ENCODE peak calls at places on chromosomes 7 and 10, in four cellular contexts. K, R, C and B are unnamed samples.

GRCh38 chr10:85642421-85643170 is 724.0 kb downstream of the GRID1 start:
- DNase-seq in R (no peak), K (peak; percentile 47), C (no peak), B (no peak)

GRCh38 chr10:98030093-98030821 is at the start of gene CRTAC1:
- DNase-seq in K (peak; percentile 16), C (peak; percentile 71), R (no peak), B (no peak)

GRCh38 chr10:31031205-31031665 is 430 bp downstream of the ZNF438 start:
- DNase-seq in K (no peak), C (no peak), R (no peak), B (peak; percentile 59)

GRCh38 chr10:95350212-95350829 is 59.5 kb upstream of the PDLIM1 start:
- DNase-seq in K (no peak), C (no peak), R (no peak), B (no peak)

GRCh38 chr7:143924851-143925250 is 10.2 kb upstream of the OR2F2 start:
- DNase-seq in K (no peak), R (no peak), C (no peak), B (no peak)

GRCh38 chr10:83273035-83273434 is 866.3 kb upstream of the GHITM start:
- DNase-seq in R (no peak), K (no peak), C (no peak), B (no peak)

GRCh38 chr7:63998549-63998948 is at the start of gene ZNF722:
- DNase-seq in C (no peak), R (no peak), K (no peak), B (no peak)

GRCh38 chr10:94627511-94627910 is 56.0 kb upstream of the CYP2C18 start:
- DNase-seq in C (no peak), K (no peak), R (no peak), B (no peak)

GRCh38 chr7:1646957-1647891 is 22.9 kb upstream of the ELFN1 start:
- DNase-seq in C (peak; percentile 86), R (no peak), K (peak; percentile 31), B (no peak)

GRCh38 chr7:44497151-44498013 is 6.9 kb upstream of the NUDCD3 start:
- DNase-seq in C (no peak), K (no peak), R (no peak), B (no peak)

GRCh38 chr10:43140414-43140813 is 2.2 kb downstream of the CSGALNACT2 start:
- DNase-seq in K (no peak), C (no peak), R (peak; percentile 69), B (peak; percentile 54)

GRCh38 chr7:12152196-12152918 is 58.7 kb upstream of the TMEM106B start:
- DNase-seq in K (no peak), R (no peak), C (no peak), B (no peak)

GRCh38 chr10:27861781-27862180 is 116.2 kb upstream of the MKX start:
- DNase-seq in K (no peak), R (no peak), C (no peak), B (no peak)

GRCh38 chr10:29590598-29591415 is 44.0 kb downstream of the SVIL start:
- DNase-seq in C (no peak), R (peak; percentile 28), K (no peak), B (no peak)

GRCh38 chr10:116183733-116184447 is 89.1 kb downstream of the GFRA1 start:
- DNase-seq in R (no peak), K (no peak), C (no peak), B (no peak)

GRCh38 chr7:137625197-137625596 is 221.6 kb downstream of the DGKI start:
- DNase-seq in K (no peak), R (no peak), C (no peak), B (no peak)

GRCh38 chr7:157682064-157682945 is 345.5 kb downstream of the DNAJB6 start:
- DNase-seq in R (no peak), C (no peak), K (peak; percentile 1), B (no peak)

GRCh38 chr7:92608380-92609322 is 18.5 kb upstream of the FAM133B start:
- DNase-seq in R (no peak), K (no peak), C (no peak), B (no peak)

DNA sequence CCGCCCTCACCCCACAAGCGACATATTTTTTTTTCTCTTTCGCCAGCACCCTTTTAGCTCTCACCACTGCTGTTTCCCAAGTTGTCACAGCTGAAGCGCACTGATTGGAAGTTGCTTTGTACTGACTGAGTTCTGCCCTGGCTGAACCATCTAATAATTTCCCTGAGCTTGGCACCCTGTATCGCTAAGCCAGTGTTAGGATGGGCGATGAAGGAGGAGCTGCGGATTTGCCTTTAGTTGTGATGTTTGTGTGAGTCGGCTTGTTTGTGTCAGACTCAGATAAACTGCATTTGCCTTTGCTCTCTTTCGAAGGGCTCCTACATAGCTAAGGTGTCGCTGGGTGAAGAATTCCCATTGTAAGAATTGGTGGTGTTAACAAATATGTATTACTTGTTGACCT is 1.3 kb upstream of the ATXN7L1 start:
- DNase-seq in K (no peak), C (no peak), R (no peak), B (no peak)
- H3K4me3 ChIP-seq in K (peak overlapping the region; percentile 76), C (peak overlapping the region; percentile 81), R (no peak overlapping the region), B (no peak overlapping the region)

DNA sequence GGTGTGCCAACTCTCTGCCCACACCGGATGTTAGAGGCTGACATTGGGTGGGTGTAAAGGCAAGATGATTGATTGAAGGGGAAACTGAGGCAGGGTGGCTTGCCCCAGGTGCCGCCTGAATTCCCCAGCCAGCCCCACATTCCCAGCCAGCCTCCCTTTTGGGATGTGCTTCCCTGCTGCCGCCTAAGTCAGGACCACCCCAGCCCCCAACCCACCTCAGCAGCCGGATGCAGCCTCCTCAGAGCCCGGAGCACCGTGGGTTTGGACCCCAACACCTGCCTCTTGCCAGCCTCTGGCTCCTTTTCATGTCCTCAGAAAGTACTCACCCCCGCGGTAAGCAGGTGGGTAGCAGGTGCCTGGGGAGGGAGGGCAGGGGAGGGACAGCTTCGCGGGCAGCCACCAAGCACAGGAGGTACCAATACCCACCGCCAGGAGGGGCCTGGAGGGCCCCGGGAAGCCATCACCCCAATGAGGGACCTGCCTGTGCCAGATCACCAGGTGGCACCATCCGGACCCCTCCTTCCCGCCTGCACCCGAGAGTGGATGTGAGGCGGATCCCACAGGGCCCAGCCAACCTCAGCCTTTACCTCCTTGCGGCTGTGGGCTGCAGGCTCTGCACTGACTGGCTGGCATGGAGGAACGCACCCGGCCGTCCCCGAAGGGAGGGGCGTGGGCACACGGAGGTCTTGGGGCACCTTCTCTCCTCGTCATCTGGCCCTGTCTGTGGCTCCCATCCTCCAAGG is 60.5 kb downstream of the PWWP2B start:
- DNase-seq in K (no peak), R (peak; percentile 42), C (peak; percentile 45), B (no peak)
- TF ChIP-seq CTCF in K (no peak), R (peak; percentile 47), C (no peak), B (peak; percentile 45)

DNA sequence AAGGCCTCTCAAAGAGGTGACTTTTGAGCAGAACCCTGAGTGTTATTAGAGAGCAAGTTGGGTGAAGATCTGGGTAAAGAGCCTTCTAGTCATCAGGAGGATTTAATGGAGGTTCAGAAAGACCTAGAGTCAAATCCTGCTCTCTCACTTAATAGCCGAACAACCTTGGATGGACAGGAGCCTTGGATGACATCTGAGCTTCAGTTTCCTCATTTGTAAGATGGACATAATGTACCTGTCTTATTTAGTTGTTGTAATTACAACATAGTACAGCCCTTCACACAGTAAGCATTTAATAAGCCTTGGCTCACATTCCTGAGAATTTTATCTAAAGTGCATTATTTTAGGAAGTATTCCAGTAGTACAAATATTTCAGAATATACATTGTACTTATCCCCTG is 57.0 kb downstream of the C1GALT1 start:
- DNase-seq in R (no peak), K (no peak), C (no peak), B (no peak)
- H3K4me3 ChIP-seq in R (no peak overlapping the region), K (no peak overlapping the region), C (no peak overlapping the region), B (no peak overlapping the region)

DNA sequence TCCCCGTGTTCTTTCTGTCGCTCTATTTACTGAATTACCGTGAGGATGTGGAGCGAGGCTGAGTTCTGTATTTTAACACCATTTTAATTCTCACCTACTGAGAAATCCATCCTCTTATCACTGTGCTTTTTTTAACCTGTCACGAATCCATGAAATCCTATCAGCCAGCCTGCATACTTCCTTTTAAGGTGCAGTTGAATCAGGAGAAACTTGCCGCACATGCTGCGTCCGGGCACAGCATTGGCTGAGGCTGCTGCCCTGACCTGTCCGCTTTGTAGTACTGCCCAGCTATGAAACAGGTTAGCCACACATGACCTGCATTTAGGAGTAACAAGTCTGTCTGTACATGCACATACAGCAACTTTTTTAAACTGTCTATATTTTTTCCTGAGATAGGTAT is 82.5 kb downstream of the EGFR start:
- DNase-seq in C (no peak), R (no peak), K (no peak), B (no peak)
- TF ChIP-seq CTCF in C (no peak), R (no peak), K (no peak), B (no peak)

GRCh38 chr10:26805567-26806245 is 55.1 kb downstream of the ABI1 start:
- DNase-seq in C (no peak), R (no peak), K (no peak), B (no peak)
- H3K4me3 ChIP-seq in C (no peak overlapping the region), R (no peak overlapping the region), K (no peak overlapping the region), B (no peak overlapping the region)

DNA sequence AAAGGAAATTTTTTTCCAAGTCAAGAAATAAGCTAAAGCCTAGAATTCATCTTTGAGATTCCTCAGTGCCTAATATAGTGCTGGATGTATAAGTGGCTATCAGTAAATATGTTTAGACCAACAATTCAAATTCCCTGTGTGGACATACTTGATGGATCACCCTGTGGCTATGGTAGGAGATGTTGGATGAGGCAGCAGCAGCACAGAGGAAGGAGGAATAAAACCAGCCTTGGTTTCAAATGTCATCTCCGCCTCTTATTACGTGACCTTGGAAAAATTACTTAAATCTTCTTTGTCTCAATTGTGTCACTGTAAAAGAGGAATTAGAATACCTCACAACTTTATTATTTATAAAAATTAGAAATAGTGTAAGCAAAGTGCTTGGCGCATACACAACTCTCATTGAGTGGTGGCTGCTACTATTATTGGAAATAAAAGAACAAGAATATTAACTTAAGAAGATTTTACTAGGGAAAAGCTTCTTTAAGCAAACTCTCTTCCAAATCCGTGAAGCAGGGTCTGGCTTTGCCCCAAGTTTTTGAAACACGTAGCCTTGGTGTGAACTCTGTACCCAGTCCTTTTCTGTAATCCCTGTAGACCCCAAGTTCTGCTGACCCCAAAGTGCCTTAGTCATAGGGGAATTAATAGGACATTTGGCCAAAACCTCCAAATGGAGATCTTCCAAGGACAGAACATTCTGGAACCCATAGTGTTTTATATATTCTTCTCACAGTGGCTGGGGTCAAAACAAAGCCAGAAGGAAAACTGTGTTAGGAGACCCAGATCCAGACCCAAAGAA is 283.8 kb downstream of the PTEN start:
- DNase-seq in K (peak; percentile 52), R (no peak), C (peak; percentile 61), B (no peak)
- TF ChIP-seq CTCF in K (no peak), R (no peak), C (no peak), B (no peak)

GRCh38 chr7:3781607-3782006 is 480.6 kb downstream of the SDK1 start:
- DNase-seq in C (no peak), K (no peak), R (no peak), B (no peak)
- H3K4me3 ChIP-seq in C (no peak overlapping the region), K (no peak overlapping the region), R (no peak overlapping the region), B (no peak overlapping the region)

DNA sequence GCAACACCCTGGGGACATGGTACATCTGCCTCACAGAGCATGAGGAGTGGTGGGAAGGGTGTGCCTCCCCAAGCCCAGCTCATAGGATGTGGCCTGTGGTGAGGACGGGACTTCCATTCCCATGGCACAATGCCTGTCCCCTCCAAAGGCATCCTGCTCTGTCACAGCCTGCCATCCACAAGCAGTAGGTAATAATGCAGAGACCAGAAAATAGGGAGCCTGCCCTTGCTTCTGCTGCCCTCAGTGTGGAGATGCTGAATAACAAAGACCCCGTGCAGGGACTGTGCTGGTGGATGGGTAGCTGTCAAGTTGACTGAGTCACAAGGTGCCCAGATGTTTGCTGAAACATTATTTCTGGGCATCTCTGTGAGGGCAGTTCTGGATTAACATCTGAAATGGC is 199.9 kb upstream of the GRB10 start:
- DNase-seq in K (no peak), R (no peak), C (no peak), B (no peak)
- TF ChIP-seq CTCF in K (no peak), R (no peak), C (no peak), B (no peak)